ENCODE peak calls at places on chromosomes 1 and 21, in nine cellular contexts. D, C, G, Z, V, B, F, Y and A are unnamed samples. For H3K9me3, the result is how much of the 10 kb centered on the place peaks cover.

GRCh38 chr1:41240806-41241747 is 1.0 kb downstream of the SCMH1 start:
- DNase-seq in D (peak), C (peak), G (peak), Z (peak), V (no peak), B (peak), F (peak), Y (peak), A (peak)

GRCh38 chr1:166390406-166390805 is 223.6 kb upstream of the FAM78B start:
- DNase-seq in D (no peak), C (no peak), G (no peak), Z (no peak), V (no peak), B (no peak), F (no peak), Y (no peak), A (no peak)

GRCh38 chr1:9371391-9371935 is 78.8 kb downstream of the SPSB1 start:
- DNase-seq in D (no peak), C (peak), G (no peak), Z (peak), V (no peak), B (no peak), F (peak), Y (no peak), A (peak)

GRCh38 chr21:35206141-35207125 is 157.3 kb upstream of the RUNX1 start:
- DNase-seq in D (no peak), C (no peak), G (no peak), Z (peak), V (no peak), B (peak), F (no peak), Y (no peak), A (peak)

GRCh38 chr1:68011786-68012375 is 38.5 kb downstream of the DIRAS3 start:
- DNase-seq in D (no peak), C (no peak), G (peak), Z (no peak), V (no peak), B (no peak), F (no peak), Y (no peak), A (no peak)

GRCh38 chr1:16023050-16023653 is 1.3 kb downstream of the CLCNKA start:
- DNase-seq in D (no peak), C (no peak), G (no peak), Z (peak), V (no peak), B (no peak), F (no peak), Y (no peak), A (no peak)

GRCh38 chr1:91803847-91804545 is 82.0 kb downstream of the TGFBR3 start:
- DNase-seq in D (no peak), C (no peak), G (no peak), Z (no peak), V (no peak), B (no peak), F (no peak), Y (no peak), A (peak)

GRCh38 chr1:57949168-57949567 is 525.3 kb upstream of the DAB1 start:
- DNase-seq in D (no peak), C (no peak), G (no peak), Z (no peak), V (no peak), B (no peak), F (no peak), Y (no peak), A (no peak)

GRCh38 chr21:28283652-28284490 is 708.8 kb downstream of the LTN1 start:
- DNase-seq in D (peak), C (peak), G (no peak), Z (no peak), V (no peak), B (no peak), F (no peak), Y (no peak), A (no peak)

GRCh38 chr1:10904396-10905358 is 107.8 kb upstream of the TARDBP start:
- DNase-seq in D (no peak), C (no peak), G (no peak), Z (no peak), V (no peak), B (no peak), F (no peak), Y (no peak), A (no peak)

GRCh38 chr1:239288964-239289535 is 97.3 kb upstream of the CHRM3 start:
- DNase-seq in D (no peak), C (no peak), G (no peak), Z (no peak), V (no peak), B (no peak), F (no peak), Y (no peak), A (no peak)

GRCh38 chr1:240831191-240831631 is 219.3 kb upstream of the GREM2 start:
- DNase-seq in D (no peak), C (no peak), G (no peak), Z (no peak), V (no peak), B (no peak), F (no peak), Y (no peak), A (no peak)

GRCh38 chr1:86741947-86742572 is 37.7 kb downstream of the SH3GLB1 start:
- DNase-seq in D (no peak), C (no peak), G (peak), Z (no peak), V (no peak), B (no peak), F (peak), Y (no peak), A (peak)

GRCh38 chr1:70146488-70146887 is 58.9 kb downstream of the LRRC40 start:
- DNase-seq in D (no peak), C (no peak), G (no peak), Z (no peak), V (no peak), B (no peak), F (no peak), Y (no peak), A (no peak)

GRCh38 chr1:205270764-205271163 is 43.0 kb downstream of the TMCC2 start:
- DNase-seq in D (peak), C (no peak), G (peak), Z (no peak), V (no peak), B (no peak), F (no peak), Y (no peak), A (no peak)

GRCh38 chr1:62841587-62842169 is 57.7 kb downstream of the ATG4C start:
- DNase-seq in D (no peak), C (peak), G (peak), Z (no peak), V (no peak), B (no peak), F (peak), Y (no peak), A (no peak)

GRCh38 chr1:30618335-30618747 is 105.0 kb downstream of the MATN1 start:
- DNase-seq in D (no peak), C (no peak), G (no peak), Z (no peak), V (no peak), B (no peak), F (no peak), Y (no peak), A (no peak)

GRCh38 chr1:93814795-93815737 is 63.9 kb downstream of the DNTTIP2 start:
- DNase-seq in D (no peak), C (no peak), G (no peak), Z (no peak), V (no peak), B (no peak), F (no peak), Y (no peak), A (no peak)

GRCh38 chr1:15623435-15623834 is 6.2 kb downstream of the DDI2 start:
- DNase-seq in D (no peak), C (no peak), G (no peak), Z (no peak), V (no peak), B (no peak), F (no peak), Y (no peak), A (no peak)

GRCh38 chr1:224259986-224260385 is 70.0 kb downstream of the NVL start:
- DNase-seq in D (no peak), C (no peak), G (no peak), Z (no peak), V (no peak), B (no peak), F (no peak), Y (no peak), A (no peak)

GRCh38 chr1:31715097-31715872 is 11.5 kb upstream of the COL16A1 start:
- DNase-seq in D (peak), C (peak), G (peak), Z (peak), V (peak), B (peak), F (peak), Y (peak), A (peak)

GRCh38 chr1:223712856-223713494 is 636 bp downstream of the CAPN2 start:
- DNase-seq in D (no peak), C (peak), G (no peak), Z (no peak), V (no peak), B (no peak), F (peak), Y (peak), A (peak)

GRCh38 chr1:6638226-6638625 is 13.6 kb downstream of the THAP3 start:
- DNase-seq in D (peak), C (peak), G (no peak), Z (peak), V (peak), B (peak), F (peak), Y (no peak), A (peak)

GRCh38 chr1:201982082-201982922 is at the start of gene RNPEP:
- DNase-seq in D (peak), C (peak), G (peak), Z (peak), V (peak), B (peak), F (peak), Y (peak), A (peak)
- TF ChIP-seq POLR2A in D (peak), C (peak), G (peak), Z (peak), V (no peak), B (no peak), F (peak), Y (peak), A (no peak)

GRCh38 chr21:45588861-45589491 is 46.7 kb upstream of the SLC19A1 start:
- DNase-seq in D (no peak), C (no peak), G (no peak), Z (no peak), V (peak), B (no peak), F (no peak), Y (no peak), A (no peak)
- H3K9me3 ChIP-seq in D (under half), C (under half), G (under half), Z (under half), V (under half), B (under half), F (under half), Y (under half), A (under half)

GRCh38 chr21:18661842-18662241 is 258.3 kb upstream of the TMPRSS15 start:
- DNase-seq in D (no peak), C (no peak), G (no peak), Z (no peak), V (no peak), B (no peak), F (no peak), Y (no peak), A (no peak)
- TF ChIP-seq POLR2A in D (no peak), C (no peak), G (no peak), Z (no peak), V (no peak), B (no peak), F (no peak), Y (no peak), A (no peak)

GRCh38 chr1:108012553-108012952 is 47.6 kb upstream of the VAV3 start:
- DNase-seq in D (no peak), C (no peak), G (no peak), Z (no peak), V (no peak), B (no peak), F (no peak), Y (no peak), A (no peak)

GRCh38 chr1:108009603-108010195 is 44.7 kb upstream of the VAV3 start:
- DNase-seq in D (no peak), C (no peak), G (no peak), Z (no peak), V (no peak), B (no peak), F (no peak), Y (no peak), A (no peak)

GRCh38 chr1:108007531-108007930 is 42.6 kb upstream of the VAV3 start:
- DNase-seq in D (no peak), C (no peak), G (no peak), Z (no peak), V (no peak), B (no peak), F (no peak), Y (no peak), A (no peak)

GRCh38 chr1:108011295-108011694 is 46.3 kb upstream of the VAV3 start:
- DNase-seq in D (no peak), C (no peak), G (no peak), Z (no peak), V (no peak), B (no peak), F (no peak), Y (no peak), A (no peak)

DNA sequence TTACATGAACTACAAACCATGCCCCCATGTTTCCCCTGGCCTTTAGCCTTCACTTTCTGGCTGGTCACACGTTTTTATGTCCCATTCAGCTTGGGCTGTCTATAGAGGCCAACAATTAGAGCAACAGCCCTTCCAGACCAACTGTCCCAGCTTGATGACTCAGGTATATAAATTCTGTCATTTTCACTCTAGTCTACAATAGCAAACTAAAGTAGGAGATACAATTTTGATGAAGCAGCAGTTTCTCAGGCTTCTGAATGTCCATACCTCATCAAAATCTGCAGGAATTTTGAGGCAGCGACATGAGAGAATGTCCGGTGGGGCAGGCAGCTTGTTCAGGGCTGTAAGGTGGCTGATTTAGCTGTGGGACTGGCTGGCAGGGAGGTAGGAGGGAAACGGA is 45.6 kb upstream of the VAV3 start:
- DNase-seq in D (no peak), C (no peak), G (no peak), Z (no peak), V (no peak), B (no peak), F (no peak), Y (no peak), A (no peak)
- H3K9me3 ChIP-seq in D (under half), C (under half), G (under half), Z (under half), V (under half), B (under half), F (under half), Y (under half), A (under half)

DNA sequence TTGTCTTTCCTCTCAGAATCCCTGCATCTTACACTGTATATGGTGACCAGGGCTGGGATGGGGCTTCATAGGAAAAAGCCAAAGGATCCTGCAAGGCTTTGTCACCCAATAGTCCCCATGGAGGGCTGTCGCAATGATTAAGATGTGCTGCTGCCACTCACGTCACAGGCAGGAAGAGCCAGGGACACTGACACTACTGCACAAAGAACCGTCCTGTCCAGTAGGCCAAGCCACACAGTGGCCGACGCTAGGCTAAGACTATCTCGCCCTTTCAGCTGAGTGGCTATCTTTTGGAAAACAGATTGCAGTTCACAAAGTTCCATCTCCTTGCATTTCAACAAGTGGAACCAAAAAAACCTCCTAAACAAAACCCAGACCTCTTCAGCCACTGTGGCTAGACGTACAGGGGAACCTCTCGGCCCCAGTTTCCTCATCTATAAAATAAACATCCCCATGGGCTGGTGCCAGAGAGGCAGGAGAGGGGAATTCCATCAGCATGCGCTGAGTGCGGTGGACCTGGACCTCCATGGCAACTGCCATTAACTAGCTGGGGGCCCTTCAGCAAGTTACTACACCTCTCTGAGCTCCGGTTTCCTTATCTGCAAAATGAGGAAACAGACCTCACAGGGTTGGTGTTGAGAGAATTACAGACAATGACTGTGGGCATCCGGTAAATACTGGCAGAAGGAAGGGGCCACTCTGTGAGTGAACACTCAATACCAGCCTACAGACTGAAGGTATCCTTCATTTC is 8.7 kb downstream of the CAPZB start:
- DNase-seq in D (no peak), C (no peak), G (no peak), Z (no peak), V (no peak), B (no peak), F (no peak), Y (no peak), A (no peak)
- TF ChIP-seq POLR2A in D (no peak), C (no peak), G (no peak), Z (no peak), V (no peak), B (no peak), F (no peak), Y (no peak), A (no peak)

DNA sequence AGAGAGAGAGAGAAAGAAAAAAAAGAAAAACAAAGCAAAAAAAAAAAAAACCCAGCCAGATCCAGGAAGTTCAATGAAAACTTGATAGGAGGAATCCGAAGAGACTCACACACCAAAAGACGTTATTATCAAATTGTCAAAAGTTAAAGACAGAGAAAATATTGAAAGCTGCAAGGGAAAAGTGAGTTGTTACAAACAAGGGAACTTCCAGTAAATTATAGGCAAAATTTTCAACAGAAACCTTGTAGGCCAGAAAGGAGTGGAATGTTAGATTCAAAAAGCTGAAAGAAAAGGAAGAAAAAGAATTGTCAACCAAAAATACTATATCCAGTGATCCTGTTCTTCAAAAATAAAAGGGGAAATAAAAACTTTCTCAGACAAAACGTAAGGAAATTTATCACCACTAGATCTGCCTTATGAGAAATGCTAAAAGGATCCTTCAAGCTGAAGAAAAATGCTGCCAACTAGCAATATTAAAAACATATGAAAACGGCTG is 23.6 kb downstream of the ERO1B start:
- DNase-seq in D (no peak), C (no peak), G (no peak), Z (no peak), V (no peak), B (no peak), F (no peak), Y (no peak), A (no peak)
- H3K9me3 ChIP-seq in D (under half), C (half or more), G (under half), Z (under half), V (under half), B (under half), F (under half), Y (under half), A (under half)

GRCh38 chr1:161225178-161225533 is 704 bp upstream of the TOMM40L start:
- DNase-seq in D (no peak), C (no peak), G (no peak), Z (no peak), V (no peak), B (no peak), F (no peak), Y (no peak), A (no peak)

GRCh38 chr1:161226320-161226711 is 456 bp downstream of the TOMM40L start:
- DNase-seq in D (no peak), C (no peak), G (no peak), Z (peak), V (no peak), B (no peak), F (no peak), Y (no peak), A (no peak)

GRCh38 chr1:161226759-161227158 is 899 bp downstream of the TOMM40L start:
- DNase-seq in D (no peak), C (no peak), G (no peak), Z (no peak), V (no peak), B (no peak), F (no peak), Y (no peak), A (no peak)

GRCh38 chr1:161227196-161227871 is 1.5 kb downstream of the TOMM40L start:
- DNase-seq in D (peak), C (peak), G (peak), Z (peak), V (peak), B (peak), F (peak), Y (peak), A (peak)

DNA sequence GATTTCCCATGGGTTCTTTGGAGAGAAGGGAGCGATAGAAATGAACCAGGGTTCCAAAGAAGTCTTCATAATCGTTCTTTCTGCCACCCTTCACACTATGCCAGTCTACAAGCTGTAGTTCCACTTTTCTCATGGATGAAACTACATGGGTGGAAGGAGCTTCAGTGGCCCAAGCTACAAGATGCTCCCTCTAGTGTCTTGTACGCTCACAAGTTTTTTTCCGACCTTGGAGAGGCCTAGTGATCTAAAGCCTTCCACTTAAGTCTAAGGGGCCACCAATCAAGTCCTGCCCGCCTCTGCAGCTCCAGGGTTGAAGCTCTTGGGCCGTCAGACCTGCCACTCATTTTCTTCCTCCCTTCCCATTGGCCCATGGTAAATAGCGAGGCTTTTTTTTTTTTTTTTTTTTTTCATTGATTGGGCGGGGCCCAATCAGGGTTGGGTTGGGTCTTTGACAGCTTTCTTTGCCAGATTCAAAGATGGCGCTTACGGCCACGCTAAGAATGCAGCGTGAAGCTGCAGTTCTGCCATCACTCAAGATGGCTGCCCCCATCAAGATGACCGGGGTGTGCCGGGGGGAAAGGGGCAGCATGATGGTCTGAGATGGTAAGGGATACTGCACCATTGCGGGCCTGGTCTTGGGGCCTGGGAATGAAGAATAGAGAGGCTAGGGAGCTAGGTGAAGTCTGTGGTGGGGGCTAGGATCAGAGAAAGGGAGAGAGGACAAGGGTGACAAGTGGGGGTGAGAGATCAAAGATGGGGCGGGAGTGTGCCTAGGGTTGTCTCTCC is at the start of gene TOMM40L:
- DNase-seq in D (peak), C (peak), G (peak), Z (peak), V (peak), B (peak), F (peak), Y (peak), A (peak)
- TF ChIP-seq POLR2A in D (peak), C (peak), G (peak), Z (peak), V (no peak), B (no peak), F (no peak), Y (peak), A (peak)

GRCh38 chr1:201712387-201713092 is 116.4 kb upstream of the IPO9 start:
- DNase-seq in D (no peak), C (no peak), G (no peak), Z (no peak), V (peak), B (no peak), F (no peak), Y (no peak), A (no peak)
- H3K9me3 ChIP-seq in D (under half), C (under half), G (under half), Z (under half), V (under half), B (under half), F (under half), Y (under half), A (under half)